ENCODE peak calls at places on chromosomes 6 and 20, in five cellular contexts. One of them, this sample, is unnamed. For H3K36me3 and H3K4me1, the result is how much of the 10 kb centered on the place peaks cover.

GRCh38 chr20:13671500-13672288 is 33.0 kb upstream of the TASP1 start:
- DNase-seq in spleen: no peak
- DNase-seq in CD8-positive, alpha-beta T cell: no peak
- DNase-seq in right lobe of liver: no peak
- DNase-seq in CD4-positive, alpha-beta memory T cell: no peak
- DNase-seq in this sample: no peak

GRCh38 chr6:161137839-161138544 is 135.9 kb downstream of the AGPAT4 start:
- DNase-seq in spleen: no peak
- DNase-seq in CD8-positive, alpha-beta T cell: no peak
- DNase-seq in right lobe of liver: no peak
- DNase-seq in CD4-positive, alpha-beta memory T cell: no peak
- DNase-seq in this sample: no peak

GRCh38 chr6:128479991-128480390 is 40.4 kb downstream of the PTPRK start:
- DNase-seq in spleen: no peak
- DNase-seq in CD8-positive, alpha-beta T cell: no peak
- DNase-seq in right lobe of liver: no peak
- DNase-seq in CD4-positive, alpha-beta memory T cell: no peak
- DNase-seq in this sample: no peak

GRCh38 chr6:25993038-25993684 is 30.6 kb downstream of the TRIM38 start:
- DNase-seq in spleen: no peak
- DNase-seq in CD8-positive, alpha-beta T cell: no peak
- DNase-seq in right lobe of liver: no peak
- DNase-seq in CD4-positive, alpha-beta memory T cell: no peak
- DNase-seq in this sample: no peak

GRCh38 chr20:40019510-40019909 is 669.5 kb downstream of the MAFB start:
- DNase-seq in spleen: no peak
- DNase-seq in CD8-positive, alpha-beta T cell: no peak
- DNase-seq in right lobe of liver: no peak
- DNase-seq in CD4-positive, alpha-beta memory T cell: no peak
- DNase-seq in this sample: no peak

GRCh38 chr6:123715243-123715863 is 78.6 kb upstream of the TRDN start:
- DNase-seq in spleen: no peak
- DNase-seq in CD8-positive, alpha-beta T cell: no peak
- DNase-seq in right lobe of liver: no peak
- DNase-seq in CD4-positive, alpha-beta memory T cell: no peak
- DNase-seq in this sample: peak

GRCh38 chr6:133136177-133136896 is 104.8 kb upstream of the EYA4 start:
- DNase-seq in spleen: no peak
- DNase-seq in CD8-positive, alpha-beta T cell: no peak
- DNase-seq in right lobe of liver: no peak
- DNase-seq in CD4-positive, alpha-beta memory T cell: no peak
- DNase-seq in this sample: no peak

GRCh38 chr20:41540916-41541315 is 77.3 kb downstream of the CHD6 start:
- DNase-seq in spleen: no peak
- DNase-seq in CD8-positive, alpha-beta T cell: no peak
- DNase-seq in right lobe of liver: no peak
- DNase-seq in CD4-positive, alpha-beta memory T cell: no peak
- DNase-seq in this sample: no peak

GRCh38 chr6:24520929-24521546 is 26.3 kb downstream of the ALDH5A1 start:
- DNase-seq in spleen: peak
- DNase-seq in CD8-positive, alpha-beta T cell: no peak
- DNase-seq in right lobe of liver: peak
- DNase-seq in CD4-positive, alpha-beta memory T cell: peak
- DNase-seq in this sample: peak

GRCh38 chr6:45398075-45398817 is 20.5 kb upstream of the SUPT3H start:
- DNase-seq in spleen: no peak
- DNase-seq in CD8-positive, alpha-beta T cell: no peak
- DNase-seq in right lobe of liver: no peak
- DNase-seq in CD4-positive, alpha-beta memory T cell: no peak
- DNase-seq in this sample: no peak

GRCh38 chr6:16322666-16323312 is 84.4 kb downstream of the GMPR start:
- DNase-seq in spleen: peak
- DNase-seq in CD8-positive, alpha-beta T cell: peak
- DNase-seq in right lobe of liver: no peak
- DNase-seq in CD4-positive, alpha-beta memory T cell: peak
- DNase-seq in this sample: peak

GRCh38 chr6:33846226-33846625 is 42.4 kb upstream of the MLN start:
- DNase-seq in spleen: no peak
- DNase-seq in CD8-positive, alpha-beta T cell: no peak
- DNase-seq in right lobe of liver: no peak
- DNase-seq in CD4-positive, alpha-beta memory T cell: no peak
- DNase-seq in this sample: no peak

GRCh38 chr6:113909224-113909856 is 52.2 kb downstream of the MARCKS start:
- DNase-seq in spleen: no peak
- DNase-seq in CD8-positive, alpha-beta T cell: no peak
- DNase-seq in right lobe of liver: no peak
- DNase-seq in CD4-positive, alpha-beta memory T cell: peak
- DNase-seq in this sample: peak

GRCh38 chr20:3423126-3423525 is 15.7 kb upstream of the DNAAF9 start:
- DNase-seq in spleen: no peak
- DNase-seq in CD8-positive, alpha-beta T cell: no peak
- DNase-seq in right lobe of liver: no peak
- DNase-seq in CD4-positive, alpha-beta memory T cell: no peak
- DNase-seq in this sample: no peak

GRCh38 chr6:159608961-159609673 is 83.9 kb downstream of the SOD2 start:
- DNase-seq in spleen: no peak
- DNase-seq in CD8-positive, alpha-beta T cell: no peak
- DNase-seq in right lobe of liver: no peak
- DNase-seq in CD4-positive, alpha-beta memory T cell: no peak
- DNase-seq in this sample: peak

GRCh38 chr6:127266892-127267741 is 453 bp downstream of the RNF146 start:
- DNase-seq in spleen: peak
- DNase-seq in CD8-positive, alpha-beta T cell: peak
- DNase-seq in right lobe of liver: peak
- DNase-seq in CD4-positive, alpha-beta memory T cell: peak
- DNase-seq in this sample: peak

GRCh38 chr6:118100763-118101162 is 193.7 kb downstream of the SLC35F1 start:
- DNase-seq in spleen: no peak
- DNase-seq in CD8-positive, alpha-beta T cell: no peak
- DNase-seq in right lobe of liver: no peak
- DNase-seq in CD4-positive, alpha-beta memory T cell: no peak
- DNase-seq in this sample: no peak

GRCh38 chr20:20213722-20214121 is 154.2 kb upstream of the INSM1 start:
- DNase-seq in spleen: no peak
- DNase-seq in CD8-positive, alpha-beta T cell: no peak
- DNase-seq in right lobe of liver: no peak
- DNase-seq in CD4-positive, alpha-beta memory T cell: no peak
- DNase-seq in this sample: no peak

GRCh38 chr6:33018904-33019303 is 9.5 kb upstream of the HLA-DOA start:
- DNase-seq in spleen: peak
- DNase-seq in CD8-positive, alpha-beta T cell: no peak
- DNase-seq in right lobe of liver: peak
- DNase-seq in CD4-positive, alpha-beta memory T cell: peak
- DNase-seq in this sample: no peak

GRCh38 chr20:35146922-35147574 is at the start of gene EDEM2:
- DNase-seq in spleen: peak
- DNase-seq in CD8-positive, alpha-beta T cell: peak
- DNase-seq in right lobe of liver: peak
- DNase-seq in CD4-positive, alpha-beta memory T cell: peak
- DNase-seq in this sample: peak

GRCh38 chr6:144266091-144266649 is 19.0 kb upstream of the UTRN start:
- DNase-seq in spleen: no peak
- DNase-seq in CD8-positive, alpha-beta T cell: no peak
- DNase-seq in right lobe of liver: no peak
- DNase-seq in CD4-positive, alpha-beta memory T cell: no peak
- DNase-seq in this sample: no peak

GRCh38 chr6:112665815-112666214 is 318.7 kb downstream of the RFPL4B start:
- DNase-seq in spleen: no peak
- DNase-seq in CD8-positive, alpha-beta T cell: no peak
- DNase-seq in right lobe of liver: no peak
- DNase-seq in CD4-positive, alpha-beta memory T cell: no peak
- DNase-seq in this sample: no peak

GRCh38 chr6:38696345-38696744 is 6.6 kb downstream of the GLO1 start:
- DNase-seq in spleen: no peak
- DNase-seq in CD8-positive, alpha-beta T cell: no peak
- DNase-seq in right lobe of liver: no peak
- DNase-seq in CD4-positive, alpha-beta memory T cell: no peak
- DNase-seq in this sample: no peak

GRCh38 chr6:54194067-54194466 is 82.8 kb downstream of the MLIP start:
- DNase-seq in spleen: no peak
- DNase-seq in CD8-positive, alpha-beta T cell: no peak
- DNase-seq in right lobe of liver: no peak
- DNase-seq in CD4-positive, alpha-beta memory T cell: no peak
- DNase-seq in this sample: no peak

GRCh38 chr6:6749791-6750434 is 161.4 kb downstream of the LY86 start:
- DNase-seq in spleen: no peak
- DNase-seq in CD8-positive, alpha-beta T cell: no peak
- DNase-seq in right lobe of liver: peak
- DNase-seq in CD4-positive, alpha-beta memory T cell: no peak
- DNase-seq in this sample: peak

GRCh38 chr20:35248641-35249475 is 22.4 kb downstream of the MMP24 start:
- DNase-seq in spleen: no peak
- DNase-seq in CD8-positive, alpha-beta T cell: no peak
- DNase-seq in right lobe of liver: no peak
- DNase-seq in CD4-positive, alpha-beta memory T cell: no peak
- DNase-seq in this sample: no peak

GRCh38 chr20:50831605-50832004 is 36.7 kb downstream of the BCAS4 start:
- DNase-seq in spleen: no peak
- DNase-seq in CD8-positive, alpha-beta T cell: no peak
- DNase-seq in right lobe of liver: no peak
- DNase-seq in CD4-positive, alpha-beta memory T cell: no peak
- DNase-seq in this sample: no peak
- H3K27ac ChIP-seq in spleen: no peak
- H3K27ac ChIP-seq in CD8-positive, alpha-beta T cell: no peak
- H3K27ac ChIP-seq in right lobe of liver: no peak
- H3K27ac ChIP-seq in CD4-positive, alpha-beta memory T cell: no peak
- H3K27ac ChIP-seq in this sample: no peak

DNA sequence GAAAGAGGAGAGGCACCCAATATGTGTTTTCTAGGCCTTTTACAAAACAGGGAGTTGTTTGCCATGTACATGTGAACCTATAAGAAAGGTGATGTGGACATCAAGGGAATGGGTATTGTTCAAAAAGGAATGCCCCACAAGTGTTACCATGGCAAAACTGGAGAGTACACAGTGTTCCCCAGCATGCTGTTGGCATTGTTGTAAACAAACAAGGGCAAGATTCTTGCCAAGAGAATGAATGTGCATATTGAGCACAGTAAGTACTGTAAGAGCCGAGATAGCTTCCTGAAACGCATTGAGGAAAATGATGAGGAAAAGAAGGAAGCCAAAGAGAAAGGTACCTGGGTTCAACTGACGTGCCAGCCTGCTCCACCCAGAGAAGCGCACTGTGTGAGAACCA is 13.1 kb downstream of the QRSL1 start:
- DNase-seq in spleen: no peak
- DNase-seq in CD8-positive, alpha-beta T cell: no peak
- DNase-seq in right lobe of liver: no peak
- DNase-seq in CD4-positive, alpha-beta memory T cell: no peak
- DNase-seq in this sample: no peak
- H3K36me3 ChIP-seq in spleen: under half
- H3K36me3 ChIP-seq in CD8-positive, alpha-beta T cell: under half
- H3K36me3 ChIP-seq in right lobe of liver: under half
- H3K36me3 ChIP-seq in CD4-positive, alpha-beta memory T cell: under half
- H3K36me3 ChIP-seq in this sample: under half

GRCh38 chr20:59936409-59936808 is 3.0 kb upstream of the SYCP2 start:
- DNase-seq in spleen: no peak
- DNase-seq in CD8-positive, alpha-beta T cell: no peak
- DNase-seq in right lobe of liver: no peak
- DNase-seq in CD4-positive, alpha-beta memory T cell: no peak
- DNase-seq in this sample: no peak
- H3K4me1 ChIP-seq in spleen: half or more
- H3K4me1 ChIP-seq in CD8-positive, alpha-beta T cell: under half
- H3K4me1 ChIP-seq in right lobe of liver: under half
- H3K4me1 ChIP-seq in CD4-positive, alpha-beta memory T cell: under half
- H3K4me1 ChIP-seq in this sample: under half

DNA sequence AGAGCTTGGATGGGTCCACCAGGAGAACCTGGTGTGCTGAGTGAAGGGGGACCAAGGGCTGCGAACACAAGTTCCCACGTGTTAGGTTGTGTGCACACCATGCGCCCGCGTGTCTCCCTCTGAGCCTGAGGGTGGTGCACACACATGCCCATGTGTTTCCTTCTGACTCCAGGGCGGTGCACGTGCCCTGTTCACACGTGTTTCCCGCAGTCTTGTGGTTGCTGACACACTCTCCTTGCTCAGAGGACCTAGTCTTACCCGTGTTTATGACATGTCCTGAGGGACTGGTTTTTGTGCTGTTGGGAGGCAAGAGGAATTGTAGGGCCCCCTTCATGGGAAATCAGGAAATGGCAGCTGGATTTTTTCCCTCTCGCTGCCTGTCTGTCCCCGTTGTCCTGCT is 36.3 kb upstream of the PCMTD2 start:
- DNase-seq in spleen: no peak
- DNase-seq in CD8-positive, alpha-beta T cell: no peak
- DNase-seq in right lobe of liver: no peak
- DNase-seq in CD4-positive, alpha-beta memory T cell: no peak
- DNase-seq in this sample: no peak
- H3K27ac ChIP-seq in spleen: no peak
- H3K27ac ChIP-seq in CD8-positive, alpha-beta T cell: no peak
- H3K27ac ChIP-seq in right lobe of liver: no peak
- H3K27ac ChIP-seq in CD4-positive, alpha-beta memory T cell: no peak
- H3K27ac ChIP-seq in this sample: no peak

GRCh38 chr6:157877149-157877548 is 54.1 kb downstream of the SNX9 start:
- DNase-seq in spleen: no peak
- DNase-seq in CD8-positive, alpha-beta T cell: no peak
- DNase-seq in right lobe of liver: no peak
- DNase-seq in CD4-positive, alpha-beta memory T cell: no peak
- DNase-seq in this sample: no peak
- H3K36me3 ChIP-seq in spleen: under half
- H3K36me3 ChIP-seq in CD8-positive, alpha-beta T cell: under half
- H3K36me3 ChIP-seq in right lobe of liver: under half
- H3K36me3 ChIP-seq in CD4-positive, alpha-beta memory T cell: under half
- H3K36me3 ChIP-seq in this sample: under half

GRCh38 chr6:15309611-15310283 is 63.9 kb downstream of the JARID2 start:
- DNase-seq in spleen: no peak
- DNase-seq in CD8-positive, alpha-beta T cell: no peak
- DNase-seq in right lobe of liver: no peak
- DNase-seq in CD4-positive, alpha-beta memory T cell: no peak
- DNase-seq in this sample: no peak
- H3K4me1 ChIP-seq in spleen: half or more
- H3K4me1 ChIP-seq in CD8-positive, alpha-beta T cell: half or more
- H3K4me1 ChIP-seq in right lobe of liver: under half
- H3K4me1 ChIP-seq in CD4-positive, alpha-beta memory T cell: half or more
- H3K4me1 ChIP-seq in this sample: under half

GRCh38 chr6:14658909-14659561 is 541.5 kb downstream of the CD83 start:
- DNase-seq in spleen: no peak
- DNase-seq in CD8-positive, alpha-beta T cell: no peak
- DNase-seq in right lobe of liver: no peak
- DNase-seq in CD4-positive, alpha-beta memory T cell: no peak
- DNase-seq in this sample: no peak

GRCh38 chr6:14664112-14664592 is 546.6 kb downstream of the CD83 start:
- DNase-seq in spleen: peak
- DNase-seq in CD8-positive, alpha-beta T cell: peak
- DNase-seq in right lobe of liver: no peak
- DNase-seq in CD4-positive, alpha-beta memory T cell: peak
- DNase-seq in this sample: no peak

GRCh38 chr6:14661188-14661587 is 543.6 kb downstream of the CD83 start:
- DNase-seq in spleen: no peak
- DNase-seq in CD8-positive, alpha-beta T cell: peak
- DNase-seq in right lobe of liver: no peak
- DNase-seq in CD4-positive, alpha-beta memory T cell: peak
- DNase-seq in this sample: no peak

GRCh38 chr6:14660767-14661166 is 543.2 kb downstream of the CD83 start:
- DNase-seq in spleen: no peak
- DNase-seq in CD8-positive, alpha-beta T cell: no peak
- DNase-seq in right lobe of liver: no peak
- DNase-seq in CD4-positive, alpha-beta memory T cell: no peak
- DNase-seq in this sample: no peak

GRCh38 chr6:14661696-14662095 is 544.1 kb downstream of the CD83 start:
- DNase-seq in spleen: no peak
- DNase-seq in CD8-positive, alpha-beta T cell: no peak
- DNase-seq in right lobe of liver: no peak
- DNase-seq in CD4-positive, alpha-beta memory T cell: no peak
- DNase-seq in this sample: no peak
- H3K27ac ChIP-seq in spleen: peak
- H3K27ac ChIP-seq in CD8-positive, alpha-beta T cell: no peak
- H3K27ac ChIP-seq in right lobe of liver: no peak
- H3K27ac ChIP-seq in CD4-positive, alpha-beta memory T cell: no peak
- H3K27ac ChIP-seq in this sample: no peak

This sample was measured in CD4-positive, CD25-positive, alpha-beta regulatory T cell.